ENCODE peak calls at places on chromosomes 13 and 19, in ten cellular contexts. C is colonic mucosa; V is uterus; X is mucosa of descending colon; W is CD8-positive, alpha-beta memory T cell; D is fibroblast of lung; F is CD8-positive, alpha-beta T cell; Q is heart right ventricle; T is psoas muscle; U is endodermal cell. H is an unnamed sample.

GRCh38 chr19:3693030-3693925 is 7.0 kb downstream of the PIP5K1C start:
- DNase-seq in C (no peak), V (no peak), X (no peak), W (no peak), D (no peak), F (no peak), Q (no peak), T (no peak), U (no peak), H (no peak)

GRCh38 chr13:78593129-78593528 is 10.2 kb downstream of the POU4F1 start:
- DNase-seq in C (no peak), V (no peak), X (no peak), W (no peak), D (no peak), F (no peak), Q (no peak), T (no peak), U (no peak), H (no peak)

GRCh38 chr19:47896019-47896418 is 9.9 kb upstream of the SULT2A1 start:
- DNase-seq in C (no peak), V (no peak), X (no peak), W (no peak), D (no peak), F (no peak), Q (no peak), T (no peak), U (no peak), H (no peak)

GRCh38 chr19:7757358-7757757 is 5.7 kb upstream of the CLEC4M start:
- DNase-seq in C (no peak), V (no peak), X (no peak), W (no peak), D (no peak), F (no peak), Q (no peak), T (no peak), U (peak; percentile 14), H (no peak)

GRCh38 chr19:44890366-44891015 is 563 bp upstream of the TOMM40 start:
- DNase-seq in C (peak; percentile 100), V (peak; percentile 100), X (peak; percentile 96), W (no peak), D (peak; percentile 100), F (peak; percentile 100), Q (peak; percentile 100), T (no peak), U (peak; percentile 100), H (no peak)

GRCh38 chr13:107124129-107124718 is 556.3 kb upstream of the ARGLU1 start:
- DNase-seq in C (no peak), V (no peak), X (no peak), W (no peak), D (peak; percentile 47), F (no peak), Q (no peak), T (no peak), U (no peak), H (no peak)

GRCh38 chr19:35134601-35135091 is at the start of gene LGI4:
- DNase-seq in C (no peak), V (no peak), X (no peak), W (no peak), D (no peak), F (no peak), Q (no peak), T (no peak), U (no peak), H (no peak)

GRCh38 chr19:39997595-39998216 is 846 bp downstream of the ZNF546 start:
- DNase-seq in C (no peak), V (no peak), X (no peak), W (no peak), D (peak; percentile 63), F (no peak), Q (no peak), T (no peak), U (no peak), H (no peak)

GRCh38 chr13:30409911-30410704 is 12.2 kb upstream of the UBE2L5 start:
- DNase-seq in C (no peak), V (peak; percentile 64), X (no peak), W (no peak), D (peak; percentile 48), F (no peak), Q (peak; percentile 34), T (peak; percentile 36), U (no peak), H (no peak)

GRCh38 chr19:44758596-44758995 is 10.1 kb downstream of the BCL3 start:
- DNase-seq in C (no peak), V (no peak), X (no peak), W (no peak), D (no peak), F (no peak), Q (peak; percentile 42), T (no peak), U (peak; percentile 86), H (peak; percentile 40)

GRCh38 chr19:18699403-18700054 is 16.0 kb downstream of the CRTC1 start:
- DNase-seq in C (peak; percentile 40), V (no peak), X (peak; percentile 42), W (no peak), D (no peak), F (no peak), Q (no peak), T (no peak), U (peak; percentile 49), H (no peak)

GRCh38 chr13:34748078-34748477 is 194.0 kb upstream of the NBEA start:
- DNase-seq in C (peak; percentile 30), V (peak; percentile 47), X (peak; percentile 37), W (no peak), D (peak; percentile 79), F (no peak), Q (peak; percentile 79), T (no peak), U (no peak), H (peak; percentile 21)

GRCh38 chr13:30759748-30760147 is 24.4 kb downstream of the ALOX5AP start:
- DNase-seq in C (no peak), V (no peak), X (no peak), W (no peak), D (no peak), F (no peak), Q (no peak), T (no peak), U (no peak), H (no peak)

GRCh38 chr19:15836595-15837398 is 21.3 kb upstream of the OR10H1 start:
- DNase-seq in C (peak; percentile 98), V (peak; percentile 98), X (peak; percentile 99), W (peak; percentile 94), D (peak; percentile 91), F (peak; percentile 98), Q (peak; percentile 99), T (peak; percentile 97), U (peak; percentile 37), H (peak; percentile 97)

GRCh38 chr19:29823581-29824330 is 12.0 kb downstream of the CCNE1 start:
- DNase-seq in C (no peak), V (no peak), X (no peak), W (no peak), D (no peak), F (no peak), Q (no peak), T (no peak), U (peak; percentile 9), H (no peak)

GRCh38 chr13:29568731-29569130 is 26.8 kb downstream of the SLC7A1 start:
- DNase-seq in C (no peak), V (no peak), X (no peak), W (no peak), D (no peak), F (no peak), Q (no peak), T (no peak), U (peak; percentile 47), H (no peak)

GRCh38 chr13:37313383-37313782 is 207.9 kb upstream of the CSNK1A1L start:
- DNase-seq in C (no peak), V (no peak), X (no peak), W (no peak), D (peak; percentile 91), F (no peak), Q (no peak), T (no peak), U (no peak), H (no peak)

GRCh38 chr19:50352242-50352641 is 13.2 kb downstream of the NAPSA start:
- DNase-seq in C (no peak), V (no peak), X (no peak), W (no peak), D (no peak), F (no peak), Q (no peak), T (no peak), U (no peak), H (no peak)

GRCh38 chr19:30135358-30135757 is 193.3 kb downstream of the URI1 start:
- DNase-seq in C (no peak), V (no peak), X (no peak), W (no peak), D (no peak), F (no peak), Q (no peak), T (no peak), U (no peak), H (no peak)

DNA sequence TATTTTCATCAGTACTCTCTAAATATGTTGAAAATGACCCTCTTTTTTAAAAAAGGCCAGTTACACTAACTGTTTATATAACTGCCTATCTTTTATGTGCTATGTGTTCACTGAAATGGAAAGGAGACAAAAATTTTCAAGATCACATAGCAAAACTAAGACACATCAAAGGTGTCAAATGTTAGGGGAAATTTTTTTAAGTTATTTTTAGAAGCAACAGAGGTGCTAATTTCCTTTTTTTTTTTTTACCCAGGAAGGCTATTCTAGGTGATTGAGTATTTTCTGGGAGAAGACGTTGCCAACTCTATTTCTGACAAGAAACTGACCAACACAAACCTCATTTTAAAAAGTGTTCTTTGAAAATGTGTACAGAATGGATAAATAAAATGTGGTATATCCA is 45.7 kb downstream of the ELF1 start:
- DNase-seq in C (no peak), V (no peak), X (no peak), W (no peak), D (no peak), F (no peak), Q (no peak), T (no peak), U (no peak), H (no peak)
- H3K4me1 ChIP-seq in C (peaks cover 32% of the 10 kb centered on the region), V (peaks cover 3% of the 10 kb centered on the region), X (peaks cover 60% of the 10 kb centered on the region), W (peaks cover 97% of the 10 kb centered on the region), D (no peaks in the 10 kb centered on the region), F (peaks cover 95% of the 10 kb centered on the region), Q (peaks cover 9% of the 10 kb centered on the region), T (peaks cover 62% of the 10 kb centered on the region), U (no peaks in the 10 kb centered on the region), H (peaks cover 99% of the 10 kb centered on the region)

GRCh38 chr19:41484822-41485221 is 41.9 kb downstream of the ERICH4 start:
- DNase-seq in C (no peak), V (no peak), X (no peak), W (no peak), D (no peak), F (no peak), Q (no peak), T (no peak), U (no peak), H (no peak)
- H3K4me1 ChIP-seq in C (no peaks in the 10 kb centered on the region), V (no peaks in the 10 kb centered on the region), X (no peaks in the 10 kb centered on the region), W (no peaks in the 10 kb centered on the region), D (no peaks in the 10 kb centered on the region), F (no peaks in the 10 kb centered on the region), Q (peaks cover 5% of the 10 kb centered on the region), T (peaks cover 7% of the 10 kb centered on the region), U (no peaks in the 10 kb centered on the region), H (peaks cover 28% of the 10 kb centered on the region)

GRCh38 chr19:1073956-1074511 is 7.1 kb downstream of the ARHGAP45 start:
- DNase-seq in C (no peak), V (no peak), X (no peak), W (no peak), D (no peak), F (no peak), Q (no peak), T (no peak), U (no peak), H (no peak)
- H3K4me1 ChIP-seq in C (peaks cover 9% of the 10 kb centered on the region), V (peaks cover 6% of the 10 kb centered on the region), X (peaks cover 37% of the 10 kb centered on the region), W (peaks cover 78% of the 10 kb centered on the region), D (peaks cover 2% of the 10 kb centered on the region), F (peaks cover 73% of the 10 kb centered on the region), Q (no peaks in the 10 kb centered on the region), T (peaks cover 3% of the 10 kb centered on the region), U (no peaks in the 10 kb centered on the region), H (peaks cover 26% of the 10 kb centered on the region)

GRCh38 chr19:10736916-10737551 is 19.2 kb downstream of the DNM2 start:
- DNase-seq in C (no peak), V (no peak), X (no peak), W (no peak), D (no peak), F (no peak), Q (no peak), T (no peak), U (no peak), H (no peak)
- H3K4me1 ChIP-seq in C (peaks cover 24% of the 10 kb centered on the region), V (no peaks in the 10 kb centered on the region), X (peaks cover 65% of the 10 kb centered on the region), W (peaks cover 15% of the 10 kb centered on the region), D (no peaks in the 10 kb centered on the region), F (peaks cover 5% of the 10 kb centered on the region), Q (no peaks in the 10 kb centered on the region), T (peaks cover 5% of the 10 kb centered on the region), U (no peaks in the 10 kb centered on the region), H (peaks cover 68% of the 10 kb centered on the region)